ENCODE peak calls at places on chromosomes 7 and 10, in eight cellular contexts. M, R, B, W, Z, I, F and E are unnamed samples. For H3K4me1 and H3K36me3, the result is how much of the 10 kb centered on the place peaks cover.

GRCh38 chr10:43250925-43251663 is 15.8 kb downstream of the RASGEF1A start:
- DNase-seq in Z (no peak), B (no peak), F (peak), R (peak), W (peak), M (no peak), I (no peak), E (no peak)

GRCh38 chr7:24907311-24907886 is 72.6 kb downstream of the OSBPL3 start:
- DNase-seq in B (no peak), R (no peak), W (no peak), I (peak), M (no peak), Z (no peak), F (no peak), E (no peak)

GRCh38 chr7:135274495-135275268 is 41.0 kb downstream of the STRA8 start:
- DNase-seq in I (peak), F (no peak), R (peak), M (peak), Z (peak), W (peak), B (peak), E (peak)

GRCh38 chr7:150811-151221 is 41.6 kb upstream of the FAM20C start:
- DNase-seq in Z (no peak), I (peak), R (peak), F (peak), B (no peak), W (no peak), M (no peak), E (no peak)

GRCh38 chr7:98091523-98091922 is 15.1 kb upstream of the LMTK2 start:
- DNase-seq in Z (no peak), I (no peak), W (no peak), R (no peak), F (no peak), B (no peak), M (no peak), E (no peak)

GRCh38 chr10:18195060-18195799 is 55.0 kb downstream of the CACNB2 start:
- DNase-seq in M (no peak), Z (no peak), R (peak), F (no peak), I (peak), B (no peak), W (no peak), E (no peak)

GRCh38 chr10:88205842-88206446 is 342.5 kb downstream of the PTEN start:
- DNase-seq in R (no peak), Z (no peak), W (no peak), F (no peak), I (peak), M (no peak), B (no peak), E (no peak)

GRCh38 chr10:3654496-3654895 is 130.5 kb downstream of the KLF6 start:
- DNase-seq in I (peak), Z (no peak), B (no peak), W (peak), M (no peak), R (no peak), F (no peak), E (no peak)

GRCh38 chr7:116265881-116266280 is 55.5 kb downstream of the TES start:
- DNase-seq in I (no peak), R (no peak), M (no peak), W (no peak), B (no peak), F (no peak), Z (no peak), E (no peak)

GRCh38 chr7:140084972-140085371 is 22.2 kb upstream of the PARP12 start:
- DNase-seq in I (no peak), W (no peak), F (no peak), B (no peak), Z (peak), M (no peak), R (no peak), E (no peak)

GRCh38 chr7:34275629-34276028 is 370.3 kb downstream of the BMPER start:
- DNase-seq in R (no peak), Z (no peak), M (no peak), I (no peak), W (no peak), B (no peak), F (no peak), E (no peak)

GRCh38 chr10:109987413-109987812 is 20.4 kb upstream of the ADD3 start:
- DNase-seq in Z (no peak), M (no peak), B (peak), R (no peak), I (peak), W (peak), F (no peak), E (no peak)

GRCh38 chr10:32958992-32959703 is 1.1 kb upstream of the ITGB1 start:
- DNase-seq in Z (no peak), W (no peak), M (no peak), F (no peak), B (no peak), I (no peak), R (no peak), E (no peak)

DNA sequence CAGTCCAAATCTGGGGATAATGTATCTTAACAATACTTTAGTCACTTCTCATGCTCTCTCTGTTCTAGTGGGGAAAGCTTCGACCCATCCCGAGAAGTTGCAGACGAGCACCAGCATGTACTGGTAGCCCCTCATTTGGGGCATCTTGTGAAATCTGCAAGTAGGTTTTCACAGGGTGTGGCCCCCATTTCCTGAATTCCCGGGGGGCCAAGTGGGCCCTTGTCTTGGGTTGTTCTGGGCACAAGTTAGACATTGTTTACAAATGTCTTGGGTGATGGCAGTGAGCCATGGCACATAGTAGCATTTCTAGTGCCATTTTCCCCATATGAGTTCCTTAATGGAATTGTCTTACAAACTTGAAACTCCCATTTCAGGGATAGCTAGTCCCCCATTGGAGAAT is 216.7 kb upstream of the KCND2 start:
- DNase-seq in M (no peak), R (no peak), B (no peak), F (no peak), I (no peak), W (no peak), Z (no peak), E (no peak)
- H3K4me1 ChIP-seq in M (under half), R (under half), B (under half), F (under half), I (under half), W (under half), Z (under half), E (under half)

DNA sequence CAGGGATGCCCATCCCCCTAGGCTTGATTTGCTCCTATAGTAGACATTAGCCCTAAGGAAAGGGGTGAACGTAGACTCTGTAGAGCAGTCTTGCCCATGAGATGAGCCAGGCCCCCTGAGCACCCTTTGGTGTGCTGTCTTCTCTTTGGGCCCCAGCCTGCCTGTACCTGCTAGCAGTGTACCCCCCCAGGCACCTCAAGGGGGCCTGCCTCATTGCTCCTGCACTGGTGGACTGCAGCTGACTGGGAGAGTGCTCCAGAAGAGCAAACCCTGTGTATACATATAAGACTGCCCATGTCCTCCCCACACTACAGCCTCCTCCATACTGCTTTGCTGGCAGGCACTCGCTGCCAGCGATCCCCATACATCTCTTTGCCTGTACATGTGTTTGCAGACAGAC is 206.7 kb downstream of the PCDH15 start:
- DNase-seq in R (no peak), I (no peak), W (no peak), F (no peak), Z (no peak), B (no peak), M (no peak), E (no peak)
- H3K36me3 ChIP-seq in R (under half), I (under half), W (under half), F (under half), Z (under half), B (under half), M (under half), E (under half)

DNA sequence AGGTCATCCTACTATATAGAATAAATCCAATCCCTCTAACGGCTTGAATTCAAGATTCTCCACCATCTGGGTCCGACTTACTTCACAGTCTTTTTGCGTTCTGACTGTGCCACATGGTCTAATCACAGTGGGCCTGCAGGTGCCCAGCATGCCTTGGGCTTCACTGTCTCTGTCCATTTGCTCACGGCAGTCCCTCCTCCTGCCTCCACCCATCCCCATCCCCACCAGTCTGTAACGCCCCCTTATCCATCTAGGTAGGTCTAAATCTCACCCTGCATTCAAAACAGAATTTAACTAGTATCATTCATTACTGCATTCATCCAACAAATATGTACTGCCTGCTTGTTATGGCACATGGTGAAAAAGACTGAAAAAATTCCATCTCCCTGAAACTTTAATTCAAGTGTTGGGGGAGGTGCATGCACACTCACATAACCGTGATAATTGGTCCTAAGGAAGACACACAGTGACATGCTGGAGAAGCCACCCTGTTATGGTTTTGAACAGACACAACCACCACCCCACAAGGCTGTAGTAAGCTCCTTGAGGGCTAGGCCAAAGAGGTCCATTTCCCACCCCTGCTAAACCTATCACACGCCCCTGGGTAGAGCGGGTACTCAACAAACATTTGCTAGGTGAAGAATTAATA is 24.2 kb downstream of the SORBS1 start:
- DNase-seq in R (no peak), W (no peak), B (no peak), Z (no peak), M (no peak), F (no peak), I (peak), E (no peak)
- H3K27ac ChIP-seq in R (no peak), W (no peak), B (no peak), Z (no peak), M (no peak), F (no peak), I (no peak), E (peak)

DNA sequence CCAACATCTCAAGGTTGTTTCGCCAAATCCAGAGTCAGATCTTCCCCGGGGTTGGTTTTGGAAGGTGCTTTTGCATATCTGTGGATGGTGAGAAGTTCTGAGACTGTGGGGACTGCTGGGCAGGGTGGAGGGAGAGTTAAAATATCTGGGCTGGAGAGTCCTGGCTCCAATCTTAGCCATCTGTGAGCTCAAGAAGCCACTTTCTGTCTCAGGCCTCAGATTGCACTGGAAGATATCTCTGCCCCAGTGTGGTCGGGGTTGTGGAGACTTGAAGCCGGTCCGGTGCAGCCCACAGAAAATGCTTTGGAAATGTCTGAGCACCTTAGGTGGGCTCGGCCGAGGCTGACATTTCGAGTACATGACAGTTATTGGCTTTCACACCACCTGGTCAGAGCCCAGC is 72.2 kb upstream of the SFMBT2 start:
- DNase-seq in I (no peak), Z (no peak), B (no peak), W (no peak), F (no peak), M (no peak), R (no peak), E (no peak)
- H3K4me1 ChIP-seq in I (under half), Z (under half), B (under half), W (under half), F (under half), M (under half), R (under half), E (under half)